ENCODE peak calls at places on chromosomes 12 and 14, in six cellular contexts. Z is HEK293T, F is HTR-8/SVneo, L is NCI-H2081, Y is LoVo, I is caudate nucleus. G is an unnamed sample.

GRCh38 chr14:49134940-49135339 is 451.2 kb downstream of the RPS29 start:
- DNase-seq in I (no peak), Z (peak), Y (no peak), L (no peak), F (no peak), G (no peak)

GRCh38 chr12:104790296-104791125 is 167.6 kb downstream of the SLC41A2 start:
- DNase-seq in F (no peak), Z (peak), I (no peak), L (no peak), Y (peak), G (peak)

GRCh38 chr12:127785936-127786335 is 481.0 kb upstream of the TMEM132C start:
- DNase-seq in L (no peak), Z (no peak), F (no peak), Y (no peak), I (no peak), G (no peak)

GRCh38 chr12:124109760-124110159 is 136.7 kb downstream of the ZNF664 start:
- DNase-seq in L (no peak), Y (no peak), Z (peak), F (peak), I (no peak), G (no peak)

GRCh38 chr12:98059659-98060343 is 455.6 kb upstream of the TMPO start:
- DNase-seq in F (no peak), I (no peak), Y (no peak), Z (no peak), L (no peak), G (no peak)

GRCh38 chr14:104753528-104754212 is 723 bp downstream of the SIVA1 start:
- DNase-seq in F (no peak), I (no peak), L (no peak), Y (no peak), Z (no peak), G (no peak)

GRCh38 chr14:61188196-61188595 is 92.9 kb downstream of the TMEM30B start:
- DNase-seq in Y (no peak), L (no peak), Z (no peak), F (no peak), I (no peak), G (no peak)

GRCh38 chr12:24909667-24910066 is 39.2 kb downstream of the BCAT1 start:
- DNase-seq in L (no peak), Y (peak), Z (no peak), F (no peak), I (no peak), G (no peak)

GRCh38 chr12:56151672-56152131 is 685 bp upstream of the MYL6B start:
- DNase-seq in Y (peak), I (no peak), F (no peak), L (peak), Z (peak), G (peak)

GRCh38 chr12:69905801-69906200 is 80.8 kb downstream of the MYRFL start:
- DNase-seq in F (no peak), I (no peak), Z (no peak), L (no peak), Y (no peak), G (no peak)

GRCh38 chr12:84785281-84785680 is 127.3 kb downstream of the SLC6A15 start:
- DNase-seq in Y (no peak), L (no peak), I (no peak), F (no peak), Z (no peak), G (no peak)

G was measured in effector CD4-positive, alpha-beta T cell.